ENCODE peak calls at places on chromosomes 3 and 15, in eight cellular contexts. One of them, this sample, is unnamed.

GRCh38 chr3:45884368-45885201 is 1.8 kb upstream of the CCR9 start:
- DNase-seq in esophagus squamous epithelium: no peak
- DNase-seq in fibroblast of the aortic adventitia: no peak
- DNase-seq in RWPE1: no peak
- DNase-seq in dorsolateral prefrontal cortex: peak
- DNase-seq in psoas muscle: no peak
- DNase-seq in keratinocyte: no peak
- DNase-seq in mammary epithelial cell: no peak
- DNase-seq in this sample: no peak

GRCh38 chr15:81914333-81914732 is 131.5 kb downstream of the MEX3B start:
- DNase-seq in dorsolateral prefrontal cortex: no peak
- DNase-seq in RWPE1: no peak
- DNase-seq in esophagus squamous epithelium: no peak
- DNase-seq in fibroblast of the aortic adventitia: no peak
- DNase-seq in psoas muscle: no peak
- DNase-seq in mammary epithelial cell: no peak
- DNase-seq in keratinocyte: no peak
- DNase-seq in this sample: no peak

GRCh38 chr3:41000471-41000870 is 198.8 kb upstream of the CTNNB1 start:
- DNase-seq in mammary epithelial cell: no peak
- DNase-seq in dorsolateral prefrontal cortex: no peak
- DNase-seq in keratinocyte: no peak
- DNase-seq in esophagus squamous epithelium: no peak
- DNase-seq in psoas muscle: no peak
- DNase-seq in RWPE1: no peak
- DNase-seq in fibroblast of the aortic adventitia: peak
- DNase-seq in this sample: no peak

GRCh38 chr3:138947303-138948121 is 495 bp downstream of the FOXL2NB start:
- DNase-seq in esophagus squamous epithelium: no peak
- DNase-seq in keratinocyte: no peak
- DNase-seq in psoas muscle: no peak
- DNase-seq in RWPE1: no peak
- DNase-seq in dorsolateral prefrontal cortex: no peak
- DNase-seq in fibroblast of the aortic adventitia: no peak
- DNase-seq in mammary epithelial cell: no peak
- DNase-seq in this sample: no peak

GRCh38 chr15:41928637-41929620 is 35.1 kb upstream of the SPTBN5 start:
- DNase-seq in RWPE1: no peak
- DNase-seq in psoas muscle: peak
- DNase-seq in keratinocyte: no peak
- DNase-seq in mammary epithelial cell: no peak
- DNase-seq in dorsolateral prefrontal cortex: peak
- DNase-seq in esophagus squamous epithelium: no peak
- DNase-seq in fibroblast of the aortic adventitia: peak
- DNase-seq in this sample: no peak

GRCh38 chr3:17081520-17081919 is 196.8 kb downstream of the PLCL2 start:
- DNase-seq in fibroblast of the aortic adventitia: no peak
- DNase-seq in RWPE1: no peak
- DNase-seq in mammary epithelial cell: no peak
- DNase-seq in psoas muscle: no peak
- DNase-seq in dorsolateral prefrontal cortex: no peak
- DNase-seq in keratinocyte: no peak
- DNase-seq in esophagus squamous epithelium: no peak
- DNase-seq in this sample: no peak

GRCh38 chr3:159472611-159473010 is 516.0 kb upstream of the IL12A start:
- DNase-seq in dorsolateral prefrontal cortex: no peak
- DNase-seq in mammary epithelial cell: no peak
- DNase-seq in keratinocyte: no peak
- DNase-seq in esophagus squamous epithelium: no peak
- DNase-seq in RWPE1: no peak
- DNase-seq in fibroblast of the aortic adventitia: no peak
- DNase-seq in psoas muscle: no peak
- DNase-seq in this sample: no peak

GRCh38 chr3:45670995-45671394 is 18.2 kb upstream of the SACM1L start:
- DNase-seq in dorsolateral prefrontal cortex: no peak
- DNase-seq in esophagus squamous epithelium: no peak
- DNase-seq in RWPE1: no peak
- DNase-seq in keratinocyte: no peak
- DNase-seq in fibroblast of the aortic adventitia: peak
- DNase-seq in psoas muscle: no peak
- DNase-seq in mammary epithelial cell: no peak
- DNase-seq in this sample: no peak

GRCh38 chr3:95319921-95320494 is 1257.1 kb downstream of the NSUN3 start:
- DNase-seq in fibroblast of the aortic adventitia: peak
- DNase-seq in dorsolateral prefrontal cortex: no peak
- DNase-seq in esophagus squamous epithelium: no peak
- DNase-seq in mammary epithelial cell: no peak
- DNase-seq in psoas muscle: no peak
- DNase-seq in RWPE1: no peak
- DNase-seq in keratinocyte: no peak
- DNase-seq in this sample: no peak

GRCh38 chr3:63655519-63655918 is 3.0 kb downstream of the SNTN start:
- DNase-seq in dorsolateral prefrontal cortex: no peak
- DNase-seq in mammary epithelial cell: peak
- DNase-seq in psoas muscle: no peak
- DNase-seq in keratinocyte: no peak
- DNase-seq in RWPE1: no peak
- DNase-seq in fibroblast of the aortic adventitia: peak
- DNase-seq in esophagus squamous epithelium: no peak
- DNase-seq in this sample: no peak

GRCh38 chr3:63662500-63662899 is 10.0 kb downstream of the SNTN start:
- DNase-seq in mammary epithelial cell: no peak
- DNase-seq in fibroblast of the aortic adventitia: peak
- DNase-seq in keratinocyte: no peak
- DNase-seq in dorsolateral prefrontal cortex: no peak
- DNase-seq in esophagus squamous epithelium: no peak
- DNase-seq in RWPE1: peak
- DNase-seq in psoas muscle: no peak
- DNase-seq in this sample: no peak

GRCh38 chr3:63656791-63657190 is 4.3 kb downstream of the SNTN start:
- DNase-seq in keratinocyte: peak
- DNase-seq in mammary epithelial cell: peak
- DNase-seq in esophagus squamous epithelium: no peak
- DNase-seq in fibroblast of the aortic adventitia: peak
- DNase-seq in dorsolateral prefrontal cortex: no peak
- DNase-seq in RWPE1: peak
- DNase-seq in psoas muscle: no peak
- DNase-seq in this sample: no peak

GRCh38 chr3:63662011-63662410 is 9.5 kb downstream of the SNTN start:
- DNase-seq in mammary epithelial cell: no peak
- DNase-seq in fibroblast of the aortic adventitia: no peak
- DNase-seq in dorsolateral prefrontal cortex: no peak
- DNase-seq in keratinocyte: no peak
- DNase-seq in esophagus squamous epithelium: no peak
- DNase-seq in RWPE1: no peak
- DNase-seq in psoas muscle: no peak
- DNase-seq in this sample: no peak

GRCh38 chr3:63661242-63661641 is 8.8 kb downstream of the SNTN start:
- DNase-seq in mammary epithelial cell: no peak
- DNase-seq in keratinocyte: no peak
- DNase-seq in RWPE1: peak
- DNase-seq in dorsolateral prefrontal cortex: no peak
- DNase-seq in esophagus squamous epithelium: no peak
- DNase-seq in fibroblast of the aortic adventitia: peak
- DNase-seq in psoas muscle: no peak
- DNase-seq in this sample: peak
- TF ChIP-seq CTCF in mammary epithelial cell: peak
- TF ChIP-seq CTCF in keratinocyte: no peak
- TF ChIP-seq CTCF in RWPE1: no peak
- TF ChIP-seq CTCF in dorsolateral prefrontal cortex: no peak
- TF ChIP-seq CTCF in esophagus squamous epithelium: no peak
- TF ChIP-seq CTCF in fibroblast of the aortic adventitia: peak
- TF ChIP-seq CTCF in psoas muscle: no peak
- TF ChIP-seq CTCF in this sample: no peak

DNA sequence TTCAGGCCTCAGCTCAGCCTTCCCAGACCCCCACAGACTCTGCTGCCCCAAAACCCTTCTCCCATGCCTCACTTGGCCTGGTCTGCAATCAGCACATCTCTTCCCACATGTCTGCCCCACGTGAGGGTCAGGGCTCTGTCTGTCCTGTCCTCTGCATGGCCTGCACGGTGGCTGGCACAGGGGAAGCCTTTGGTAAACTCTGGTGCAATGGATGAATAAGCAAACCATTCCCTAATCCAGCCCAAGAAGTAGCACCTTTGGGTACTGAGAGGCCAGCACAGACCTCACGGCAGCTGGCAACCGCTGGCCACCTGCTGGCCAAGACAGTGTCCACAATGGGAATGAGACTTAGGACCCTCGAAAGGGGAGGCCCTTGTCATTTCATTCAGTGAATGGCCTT is 27.7 kb downstream of the ABTB1 start:
- DNase-seq in dorsolateral prefrontal cortex: peak
- DNase-seq in esophagus squamous epithelium: no peak
- DNase-seq in fibroblast of the aortic adventitia: no peak
- DNase-seq in psoas muscle: no peak
- DNase-seq in RWPE1: no peak
- DNase-seq in mammary epithelial cell: no peak
- DNase-seq in keratinocyte: no peak
- DNase-seq in this sample: no peak
- TF ChIP-seq CTCF in dorsolateral prefrontal cortex: no peak
- TF ChIP-seq CTCF in esophagus squamous epithelium: no peak
- TF ChIP-seq CTCF in fibroblast of the aortic adventitia: no peak
- TF ChIP-seq CTCF in psoas muscle: no peak
- TF ChIP-seq CTCF in RWPE1: no peak
- TF ChIP-seq CTCF in mammary epithelial cell: no peak
- TF ChIP-seq CTCF in keratinocyte: no peak
- TF ChIP-seq CTCF in this sample: no peak

GRCh38 chr15:90021108-90021507 is 20.0 kb downstream of the ZNF710 start:
- DNase-seq in RWPE1: no peak
- DNase-seq in dorsolateral prefrontal cortex: no peak
- DNase-seq in esophagus squamous epithelium: no peak
- DNase-seq in fibroblast of the aortic adventitia: no peak
- DNase-seq in psoas muscle: no peak
- DNase-seq in keratinocyte: no peak
- DNase-seq in mammary epithelial cell: no peak
- DNase-seq in this sample: no peak

GRCh38 chr15:90022345-90022744 is 21.2 kb downstream of the ZNF710 start:
- DNase-seq in keratinocyte: no peak
- DNase-seq in psoas muscle: no peak
- DNase-seq in mammary epithelial cell: no peak
- DNase-seq in fibroblast of the aortic adventitia: no peak
- DNase-seq in esophagus squamous epithelium: no peak
- DNase-seq in RWPE1: no peak
- DNase-seq in dorsolateral prefrontal cortex: no peak
- DNase-seq in this sample: no peak

GRCh38 chr15:90024406-90024805 is 23.3 kb downstream of the ZNF710 start:
- DNase-seq in mammary epithelial cell: no peak
- DNase-seq in dorsolateral prefrontal cortex: no peak
- DNase-seq in keratinocyte: no peak
- DNase-seq in esophagus squamous epithelium: no peak
- DNase-seq in RWPE1: no peak
- DNase-seq in fibroblast of the aortic adventitia: no peak
- DNase-seq in psoas muscle: no peak
- DNase-seq in this sample: no peak

GRCh38 chr15:90025461-90026033 is 24.4 kb downstream of the ZNF710 start:
- DNase-seq in RWPE1: no peak
- DNase-seq in fibroblast of the aortic adventitia: no peak
- DNase-seq in keratinocyte: no peak
- DNase-seq in esophagus squamous epithelium: no peak
- DNase-seq in dorsolateral prefrontal cortex: no peak
- DNase-seq in mammary epithelial cell: no peak
- DNase-seq in psoas muscle: no peak
- DNase-seq in this sample: no peak

DNA sequence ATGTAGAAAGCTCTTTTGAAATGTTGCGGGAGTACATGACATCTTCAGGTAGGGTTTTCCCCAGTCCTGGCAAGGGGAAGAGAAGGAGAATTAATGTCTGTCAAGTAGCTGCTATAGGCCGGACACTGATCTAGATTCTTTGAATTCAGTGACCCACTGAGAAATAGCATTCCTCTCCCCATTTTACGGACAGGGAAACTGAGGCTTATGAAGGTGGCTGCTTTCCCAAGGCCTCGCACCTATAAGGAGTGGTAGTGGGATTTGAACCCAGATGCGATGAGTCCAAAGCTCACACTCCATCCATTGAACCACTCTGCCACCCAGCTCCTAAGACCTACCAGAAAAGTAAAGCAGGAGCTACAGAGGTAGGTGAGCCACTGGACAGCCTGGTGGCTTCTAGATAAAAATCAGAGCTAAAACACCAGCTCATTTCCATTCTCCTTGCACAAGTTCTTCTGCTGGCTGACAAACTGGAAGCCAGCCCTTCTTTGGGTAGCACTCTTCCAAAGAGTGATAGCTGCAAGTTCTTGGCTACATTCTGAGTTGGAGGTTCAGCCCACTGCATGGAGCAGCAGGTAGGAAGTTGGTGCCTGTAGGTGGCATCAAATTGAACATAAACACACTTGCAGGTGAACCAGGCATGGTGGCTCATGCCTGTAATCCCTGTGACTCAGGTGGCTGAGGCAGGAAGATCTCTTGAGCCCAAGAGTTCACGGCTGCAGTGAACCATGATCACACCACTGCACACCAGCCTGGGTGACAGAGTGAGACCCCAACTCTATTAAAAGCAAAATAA is 22.0 kb downstream of the ZNF710 start:
- DNase-seq in esophagus squamous epithelium: no peak
- DNase-seq in fibroblast of the aortic adventitia: no peak
- DNase-seq in dorsolateral prefrontal cortex: no peak
- DNase-seq in psoas muscle: no peak
- DNase-seq in keratinocyte: no peak
- DNase-seq in RWPE1: no peak
- DNase-seq in mammary epithelial cell: no peak
- DNase-seq in this sample: no peak
- TF ChIP-seq CTCF in esophagus squamous epithelium: no peak
- TF ChIP-seq CTCF in fibroblast of the aortic adventitia: no peak
- TF ChIP-seq CTCF in dorsolateral prefrontal cortex: no peak
- TF ChIP-seq CTCF in psoas muscle: no peak
- TF ChIP-seq CTCF in keratinocyte: peak
- TF ChIP-seq CTCF in RWPE1: no peak
- TF ChIP-seq CTCF in mammary epithelial cell: no peak
- TF ChIP-seq CTCF in this sample: no peak

DNA sequence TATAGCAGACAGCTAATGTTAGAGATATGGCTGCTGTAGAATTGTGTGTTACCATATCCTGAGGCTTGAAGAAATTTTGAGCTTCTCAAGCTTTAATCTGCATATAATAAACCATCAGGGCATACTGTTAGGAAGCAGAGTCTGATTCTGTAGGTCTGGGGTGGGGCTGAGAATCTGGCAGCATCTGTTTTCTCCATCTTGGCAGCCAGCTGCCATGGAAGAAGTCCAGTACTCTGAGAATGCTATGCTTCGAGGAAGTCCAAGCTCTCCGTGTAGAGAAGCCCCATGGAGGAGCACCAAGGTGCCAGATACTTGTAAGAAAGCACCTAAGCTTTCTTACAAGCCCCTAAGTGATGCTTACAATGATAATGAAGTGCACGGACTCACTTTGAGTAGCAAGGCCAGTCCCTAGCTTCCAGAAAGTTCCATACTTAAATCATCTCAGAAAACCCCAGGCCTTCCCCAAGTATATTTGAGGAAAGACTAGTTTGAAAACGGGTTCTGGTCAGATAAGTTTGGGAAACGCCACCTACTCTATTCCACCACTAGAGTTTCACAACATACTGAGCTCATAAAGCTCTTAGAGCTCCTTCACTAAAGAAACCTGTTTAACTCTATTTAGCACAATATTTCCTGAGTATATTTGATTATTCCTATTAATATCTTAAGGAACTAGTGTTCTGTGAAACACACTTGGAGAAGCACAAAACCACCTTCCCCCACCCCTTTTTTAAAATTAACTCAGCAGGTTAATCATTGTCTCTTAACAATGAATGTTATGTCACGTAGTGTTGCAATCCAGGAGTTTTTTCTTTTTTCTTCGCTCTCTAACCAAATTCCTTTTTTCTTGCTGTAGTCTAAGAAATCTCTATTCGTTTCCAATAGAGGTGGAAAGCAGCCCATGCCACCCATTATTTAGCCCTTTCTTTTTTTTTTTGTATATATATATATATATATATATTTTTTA is 59.9 kb upstream of the RASGRP1 start:
- DNase-seq in fibroblast of the aortic adventitia: peak
- DNase-seq in keratinocyte: no peak
- DNase-seq in mammary epithelial cell: peak
- DNase-seq in dorsolateral prefrontal cortex: no peak
- DNase-seq in RWPE1: no peak
- DNase-seq in esophagus squamous epithelium: no peak
- DNase-seq in psoas muscle: no peak
- DNase-seq in this sample: peak
- TF ChIP-seq CTCF in fibroblast of the aortic adventitia: no peak
- TF ChIP-seq CTCF in keratinocyte: no peak
- TF ChIP-seq CTCF in mammary epithelial cell: no peak
- TF ChIP-seq CTCF in dorsolateral prefrontal cortex: no peak
- TF ChIP-seq CTCF in RWPE1: no peak
- TF ChIP-seq CTCF in esophagus squamous epithelium: no peak
- TF ChIP-seq CTCF in psoas muscle: no peak
- TF ChIP-seq CTCF in this sample: no peak